ENCODE peak calls at places on chromosomes 11 and 22, in eight cellular contexts. U is coronary artery, H is PC-3, O is ovary, R is heart right ventricle, V is foreskin fibroblast, G is heart left ventricle, M is tibial nerve. S is an unnamed sample.

GRCh38 chr11:101269390-101269789 is 139.8 kb upstream of the PGR start:
- DNase-seq in U (no peak), H (no peak), O (no peak), R (no peak), V (no peak), G (no peak), M (no peak), S (no peak)

GRCh38 chr11:94020777-94021615 is at the start of gene HEPHL1:
- DNase-seq in U (no peak), H (peak), O (no peak), R (no peak), V (peak), G (no peak), M (no peak), S (no peak)

GRCh38 chr11:121889931-121890330 is 226.1 kb downstream of the BLID start:
- DNase-seq in U (no peak), H (peak), O (no peak), R (no peak), V (peak), G (no peak), M (no peak), S (no peak)

GRCh38 chr11:87878373-87878779 is 296.9 kb downstream of the RAB38 start:
- DNase-seq in U (no peak), H (peak), O (no peak), R (no peak), V (peak), G (no peak), M (no peak), S (peak)

GRCh38 chr11:120719348-120719747 is 207.8 kb downstream of the GRIK4 start:
- DNase-seq in U (no peak), H (no peak), O (no peak), R (no peak), V (no peak), G (no peak), M (no peak), S (no peak)

GRCh38 chr11:15609445-15609844 is 494.7 kb downstream of the INSC start:
- DNase-seq in U (no peak), H (no peak), O (no peak), R (no peak), V (no peak), G (no peak), M (no peak), S (no peak)

GRCh38 chr11:117881217-117881616 is 4.8 kb upstream of the FXYD6 start:
- DNase-seq in U (peak), H (no peak), O (no peak), R (no peak), V (no peak), G (no peak), M (no peak), S (no peak)

GRCh38 chr11:30008946-30009525 is 7.8 kb downstream of the KCNA4 start:
- DNase-seq in U (no peak), H (no peak), O (no peak), R (no peak), V (no peak), G (no peak), M (no peak), S (no peak)

GRCh38 chr11:69598147-69598546 is 42.8 kb upstream of the CCND1 start:
- DNase-seq in U (peak), H (peak), O (no peak), R (no peak), V (no peak), G (no peak), M (no peak), S (no peak)

GRCh38 chr11:94767701-94768601 is at the start of gene AMOTL1:
- DNase-seq in U (peak), H (peak), O (peak), R (peak), V (peak), G (peak), M (peak), S (no peak)

GRCh38 chr22:32591620-32592019 is 117.0 kb downstream of the FBXO7 start:
- DNase-seq in U (no peak), H (no peak), O (no peak), R (no peak), V (peak), G (no peak), M (no peak), S (no peak)

GRCh38 chr11:78037056-78037455 is 14.0 kb upstream of the KCTD14 start:
- DNase-seq in U (no peak), H (peak), O (no peak), R (no peak), V (no peak), G (no peak), M (no peak), S (no peak)

GRCh38 chr22:27318516-27318915 is 483.0 kb downstream of the MN1 start:
- DNase-seq in U (no peak), H (no peak), O (peak), R (no peak), V (peak), G (peak), M (no peak), S (peak)

GRCh38 chr11:26333906-26334305 is 2.0 kb downstream of the ANO3 start:
- DNase-seq in U (no peak), H (no peak), O (no peak), R (no peak), V (peak), G (no peak), M (no peak), S (no peak)

GRCh38 chr11:12625438-12626071 is 48.7 kb upstream of the TEAD1 start:
- DNase-seq in U (no peak), H (peak), O (no peak), R (no peak), V (peak), G (no peak), M (no peak), S (no peak)

GRCh38 chr22:41992496-41992895 is 6.1 kb upstream of the WBP2NL start:
- DNase-seq in U (no peak), H (no peak), O (no peak), R (no peak), V (no peak), G (no peak), M (no peak), S (no peak)

GRCh38 chr11:32312865-32313403 is 122.4 kb downstream of the WT1 start:
- DNase-seq in U (no peak), H (peak), O (peak), R (no peak), V (peak), G (no peak), M (no peak), S (peak)

GRCh38 chr11:22624742-22625447 is 728 bp downstream of the FANCF start:
- DNase-seq in U (no peak), H (peak), O (peak), R (peak), V (peak), G (peak), M (no peak), S (no peak)
- TF ChIP-seq CTCF in U (no peak), H (peak), O (no peak), R (peak), V (peak), G (peak), M (peak), S (peak)

DNA sequence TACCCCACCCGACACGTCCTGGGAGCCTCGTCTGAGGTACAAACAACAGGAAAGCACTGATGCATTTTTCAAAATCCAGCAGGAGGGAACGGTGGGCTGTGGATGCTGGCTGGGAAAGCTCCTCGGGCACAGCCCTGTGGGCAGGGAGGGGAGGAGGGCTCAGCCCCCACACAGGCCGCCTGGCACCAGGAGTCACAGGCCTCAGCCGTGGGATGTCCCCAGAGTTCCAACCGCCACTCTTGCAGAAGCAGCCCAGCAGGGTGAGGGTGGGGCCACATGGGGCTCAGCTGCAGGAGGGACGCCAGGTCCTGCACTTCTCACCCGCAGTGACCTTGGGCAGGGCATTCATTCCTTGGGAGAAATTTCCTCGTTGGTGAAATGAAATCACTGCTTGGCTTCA is 274.6 kb downstream of the BRD1 start:
- DNase-seq in U (no peak), H (no peak), O (no peak), R (no peak), V (no peak), G (no peak), M (no peak), S (no peak)
- H3K4me3 ChIP-seq in U (no peak), H (no peak), O (no peak), R (no peak), V (no peak), G (no peak), M (no peak), S (no peak)

GRCh38 chr11:39724404-39724803 is 1735.0 kb downstream of the LRRC4C start:
- DNase-seq in U (no peak), H (peak), O (no peak), R (no peak), V (no peak), G (no peak), M (no peak), S (no peak)
- TF ChIP-seq CTCF in U (no peak), H (peak), O (no peak), R (no peak), V (no peak), G (no peak), M (no peak), S (peak)

GRCh38 chr11:59550368-59550841 is 39.1 kb downstream of the OR4D9 start:
- DNase-seq in U (peak), H (peak), O (peak), R (peak), V (peak), G (peak), M (peak), S (peak)

GRCh38 chr11:59550842-59551650 is 39.7 kb downstream of the OR4D9 start:
- DNase-seq in U (peak), H (peak), O (peak), R (peak), V (peak), G (peak), M (peak), S (peak)

GRCh38 chr11:59553323-59553722 is 42.0 kb downstream of the OR4D9 start:
- DNase-seq in U (no peak), H (no peak), O (no peak), R (no peak), V (no peak), G (no peak), M (no peak), S (no peak)

GRCh38 chr11:59552844-59553243 is 41.5 kb downstream of the OR4D9 start:
- DNase-seq in U (no peak), H (no peak), O (no peak), R (no peak), V (no peak), G (no peak), M (no peak), S (no peak)

DNA sequence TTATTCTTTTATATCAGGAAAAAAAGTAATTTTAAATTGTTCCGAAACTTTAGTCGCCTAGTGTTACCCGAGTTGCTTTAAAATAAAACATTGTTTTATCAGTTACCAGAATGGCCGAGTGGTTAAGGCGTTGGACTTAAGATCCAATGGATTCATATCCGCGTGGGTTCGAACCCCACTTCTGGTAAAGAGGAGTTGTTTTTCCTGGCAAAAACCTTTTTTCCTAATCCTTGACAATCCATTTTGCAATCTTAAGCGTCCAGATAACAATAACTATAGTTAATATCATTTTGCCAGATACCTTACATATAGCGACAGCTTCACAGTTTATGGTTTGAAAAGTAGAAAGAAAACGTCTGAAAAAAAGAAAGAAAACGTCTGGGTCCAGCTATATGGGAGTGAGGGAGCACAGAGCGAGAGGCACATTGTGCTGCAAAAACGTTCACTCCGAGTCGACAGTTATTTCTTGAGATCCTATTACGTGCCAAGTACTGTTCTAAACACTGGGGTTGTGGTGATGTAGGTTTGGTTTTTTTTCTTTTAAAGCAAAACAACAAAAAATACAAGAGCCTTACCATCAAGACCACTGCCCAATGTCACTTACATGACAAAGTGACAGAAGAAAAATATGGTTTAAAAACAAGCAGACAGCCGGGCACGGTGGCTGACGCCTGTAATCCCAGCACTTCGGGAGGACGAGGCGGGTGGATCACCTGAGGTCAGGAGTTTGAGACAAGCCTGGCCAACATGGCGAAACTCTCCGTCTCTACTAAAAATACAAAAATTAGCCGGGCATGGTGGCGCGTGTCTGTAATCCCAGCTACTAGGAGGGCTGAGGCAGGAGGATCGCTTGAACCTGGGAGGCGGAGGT is 40.5 kb downstream of the OR4D9 start:
- DNase-seq in U (no peak), H (peak), O (no peak), R (no peak), V (peak), G (no peak), M (no peak), S (no peak)
- H3K4me3 ChIP-seq in U (peak), H (peak), O (peak), R (peak), V (peak), G (peak), M (peak), S (peak)

DNA sequence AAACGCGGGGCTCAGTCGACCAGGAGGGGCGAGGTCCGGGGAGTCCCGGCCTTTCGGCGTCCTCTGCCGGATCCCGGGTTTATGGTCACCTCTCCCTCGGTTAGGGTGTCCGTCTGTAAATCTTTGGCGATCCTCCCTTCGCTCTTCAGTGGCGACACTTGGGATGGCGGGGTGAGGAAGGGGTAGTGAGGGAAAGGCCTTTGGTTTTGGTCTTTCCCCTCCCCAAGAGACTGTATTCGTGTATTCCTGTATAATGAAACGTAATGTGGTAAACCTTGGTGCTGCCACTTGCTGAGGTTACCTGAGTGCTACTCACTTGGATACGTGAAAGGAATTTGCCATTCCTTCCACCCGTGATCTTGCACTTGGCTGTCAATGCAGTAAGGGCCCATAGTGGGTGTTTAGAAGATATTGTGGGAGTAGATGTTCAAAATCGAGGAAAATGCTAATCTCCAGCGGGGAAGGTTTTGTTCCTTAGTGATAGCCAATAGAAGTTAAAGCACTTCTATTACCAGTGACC is 546 bp upstream of the NUP160 start:
- DNase-seq in U (peak), H (no peak), O (no peak), R (no peak), V (no peak), G (no peak), M (no peak), S (no peak)
- TF ChIP-seq CTCF in U (no peak), H (no peak), O (no peak), R (no peak), V (no peak), G (no peak), M (no peak), S (no peak)

DNA sequence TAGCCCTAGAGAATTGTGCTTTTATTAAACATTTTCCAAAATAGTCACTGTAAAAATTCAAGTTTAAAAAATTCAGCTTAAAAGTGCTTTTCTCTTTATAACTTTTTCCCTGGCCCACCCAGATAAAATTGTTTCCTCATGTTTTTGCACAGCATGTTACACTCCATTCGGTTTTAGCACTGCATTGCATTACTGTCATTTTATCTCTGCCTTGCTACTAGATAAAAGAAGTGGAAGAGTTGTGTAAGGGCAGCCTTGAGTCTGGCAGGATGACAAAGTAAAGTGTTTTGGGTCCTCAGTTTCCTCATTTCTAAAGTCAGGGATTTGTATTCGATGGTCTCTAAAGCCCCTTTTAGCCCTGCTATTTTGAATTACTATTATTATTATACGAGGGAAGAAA is 99.8 kb downstream of the ATM start:
- DNase-seq in U (no peak), H (no peak), O (no peak), R (no peak), V (no peak), G (no peak), M (no peak), S (no peak)
- H3K4me3 ChIP-seq in U (no peak), H (no peak), O (no peak), R (no peak), V (no peak), G (no peak), M (no peak), S (no peak)

GRCh38 chr11:892106-892505 is 18.5 kb downstream of the CHID1 start:
- DNase-seq in U (no peak), H (no peak), O (no peak), R (no peak), V (no peak), G (no peak), M (no peak), S (no peak)
- TF ChIP-seq CTCF in U (no peak), H (no peak), O (no peak), R (no peak), V (no peak), G (no peak), M (no peak), S (no peak)

GRCh38 chr11:65865550-65866172 is 5.4 kb downstream of the MUS81 start:
- DNase-seq in U (no peak), H (no peak), O (no peak), R (no peak), V (no peak), G (no peak), M (no peak), S (no peak)

GRCh38 chr11:65867284-65868071 is 5.1 kb downstream of the EFEMP2 start:
- DNase-seq in U (no peak), H (no peak), O (no peak), R (no peak), V (no peak), G (no peak), M (no peak), S (no peak)

GRCh38 chr11:65868076-65868667 is 4.4 kb downstream of the EFEMP2 start:
- DNase-seq in U (no peak), H (no peak), O (no peak), R (no peak), V (no peak), G (no peak), M (no peak), S (no peak)

GRCh38 chr11:65864758-65865471 is 4.7 kb downstream of the MUS81 start:
- DNase-seq in U (no peak), H (no peak), O (no peak), R (no peak), V (no peak), G (no peak), M (no peak), S (no peak)

GRCh38 chr11:65866524-65867283 is 5.9 kb downstream of the EFEMP2 start:
- DNase-seq in U (no peak), H (no peak), O (no peak), R (no peak), V (no peak), G (no peak), M (no peak), S (no peak)
- H3K4me3 ChIP-seq in U (no peak), H (no peak), O (no peak), R (no peak), V (no peak), G (no peak), M (no peak), S (no peak)

GRCh38 chr11:8730697-8731020 is 48.1 kb downstream of the RPL27A start:
- DNase-seq in U (no peak), H (no peak), O (no peak), R (no peak), V (no peak), G (no peak), M (no peak), S (no peak)

GRCh38 chr11:8731647-8732188 is 49.1 kb downstream of the RPL27A start:
- DNase-seq in U (no peak), H (no peak), O (no peak), R (no peak), V (no peak), G (no peak), M (no peak), S (no peak)

GRCh38 chr11:8728566-8728965 is 46.0 kb downstream of the RPL27A start:
- DNase-seq in U (no peak), H (peak), O (no peak), R (no peak), V (no peak), G (no peak), M (no peak), S (no peak)

GRCh38 chr11:8732276-8732675 is 49.7 kb downstream of the RPL27A start:
- DNase-seq in U (no peak), H (no peak), O (no peak), R (no peak), V (no peak), G (no peak), M (no peak), S (no peak)

DNA sequence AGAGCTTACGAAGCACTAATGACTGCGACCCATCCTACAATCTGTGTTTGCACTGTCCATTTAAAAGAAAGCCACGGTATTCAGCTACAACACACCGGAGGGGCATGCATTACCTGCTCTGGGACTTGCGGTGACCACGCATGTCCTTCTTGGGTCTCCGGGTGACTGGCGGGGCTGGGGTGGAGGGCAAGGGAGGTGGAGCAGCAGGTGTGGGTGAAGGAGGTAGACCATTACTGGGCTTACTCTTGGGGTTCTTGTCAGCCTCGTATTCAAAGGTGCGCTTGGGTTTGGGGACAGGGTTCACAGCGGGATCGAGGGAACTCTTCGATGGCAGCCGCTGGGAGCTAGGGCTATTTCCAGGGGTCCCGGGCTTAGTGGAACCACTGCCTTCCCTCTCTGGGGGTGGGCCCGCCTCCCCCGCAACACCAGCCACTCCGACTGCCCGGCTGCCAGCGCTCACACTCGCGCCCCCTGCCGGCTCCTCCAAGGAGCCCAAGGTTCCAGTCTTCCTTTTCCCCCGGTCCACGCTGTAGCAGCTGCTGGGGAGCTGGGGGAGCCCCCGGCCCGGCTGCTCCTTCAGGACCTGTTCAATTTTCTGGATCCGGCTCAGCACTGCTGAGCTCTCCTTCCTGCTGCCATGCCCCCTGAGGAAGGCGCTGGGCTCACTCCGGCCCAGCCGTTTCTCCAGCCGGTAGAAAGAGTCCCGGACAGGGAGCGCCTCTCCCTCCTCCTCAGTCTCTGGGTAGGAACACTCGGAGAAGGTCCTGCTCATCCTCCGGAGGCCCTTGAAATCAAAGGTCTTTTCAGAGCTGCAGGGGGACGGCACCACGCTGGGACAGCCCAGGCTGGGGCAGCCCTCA is 47.5 kb downstream of the RPL27A start:
- DNase-seq in U (no peak), H (no peak), O (no peak), R (no peak), V (no peak), G (no peak), M (no peak), S (no peak)
- TF ChIP-seq CTCF in U (no peak), H (no peak), O (no peak), R (no peak), V (no peak), G (no peak), M (no peak), S (no peak)